ENCODE peak calls at places on chromosomes 11 and 22, in eight cellular contexts. Q is T-helper 2 cell, E is epithelial cell of esophagus, Z is AG10803, L is fibroblast of lung, K is NCI-H345, J is tibial nerve, I is cardiac fibroblast. N is an unnamed sample.

GRCh38 chr22:19631899-19632670 is 82.2 kb upstream of the SEPTIN5 start:
- DNase-seq in L (peak), E (peak), I (peak), J (no peak), Z (peak), K (no peak), Q (no peak), N (no peak)

GRCh38 chr11:68120212-68121066 is 749 bp downstream of the CHKA start:
- DNase-seq in I (peak), K (peak), E (no peak), Q (peak), L (peak), J (peak), Z (peak), N (no peak)

GRCh38 chr11:111513240-111513605 is 1.0 kb upstream of the BTG4 start:
- DNase-seq in J (no peak), Q (no peak), K (no peak), I (no peak), E (peak), L (no peak), Z (no peak), N (no peak)

GRCh38 chr22:49402169-49402568 is 425.5 kb downstream of the BRD1 start:
- DNase-seq in E (no peak), K (no peak), Z (no peak), L (no peak), I (no peak), Q (no peak), J (no peak), N (no peak)

GRCh38 chr22:47090591-47091240 is 328.3 kb downstream of the TBC1D22A start:
- DNase-seq in E (peak), K (peak), J (no peak), L (peak), Q (no peak), Z (peak), I (peak), N (no peak)

GRCh38 chr22:37239336-37240239 is 4.5 kb downstream of the RAC2 start:
- DNase-seq in Q (no peak), E (no peak), Z (no peak), J (no peak), L (no peak), K (no peak), I (no peak), N (no peak)

GRCh38 chr11:117834838-117835443 is 10.4 kb upstream of the FXYD2 start:
- DNase-seq in K (no peak), J (no peak), Q (no peak), Z (no peak), E (no peak), L (no peak), I (no peak), N (no peak)

GRCh38 chr11:84800755-84801346 is 826.3 kb downstream of the DLG2 start:
- DNase-seq in Q (no peak), J (no peak), Z (peak), I (peak), K (no peak), L (peak), E (peak), N (no peak)

GRCh38 chr11:1827931-1828330 is 6.9 kb upstream of the SYT8 start:
- DNase-seq in I (no peak), J (no peak), Z (no peak), L (no peak), E (no peak), K (no peak), Q (no peak), N (no peak)

GRCh38 chr22:50526849-50527801 is 1.7 kb upstream of the SCO2 start:
- DNase-seq in I (peak), E (peak), L (peak), Z (peak), J (no peak), K (peak), Q (no peak), N (no peak)

GRCh38 chr22:32628626-32629587 is 154.3 kb downstream of the FBXO7 start:
- DNase-seq in E (no peak), K (no peak), I (peak), J (no peak), Q (no peak), Z (peak), L (peak), N (no peak)

GRCh38 chr11:71248656-71249055 is 3.7 kb downstream of the SHANK2 start:
- DNase-seq in L (no peak), K (no peak), J (no peak), I (no peak), Q (no peak), E (no peak), Z (no peak), N (no peak)

GRCh38 chr22:27241430-27242110 is 560.0 kb downstream of the MN1 start:
- DNase-seq in Z (peak), J (no peak), E (no peak), Q (no peak), K (no peak), I (peak), L (no peak), N (no peak)

GRCh38 chr11:67267188-67268035 is 1.1 kb downstream of the GRK2 start:
- DNase-seq in E (no peak), Z (no peak), K (no peak), Q (no peak), I (no peak), L (no peak), J (no peak), N (no peak)

N was measured in esophagus muscularis mucosa.